ENCODE peak calls at places on chromosomes 16 and 17, in ten cellular contexts. One of them, this sample, is unnamed.

GRCh38 chr17:33277436-33278100 is 15.5 kb downstream of the ASIC2 start:
- DNase-seq in hepatocyte: no peak
- DNase-seq in WERI-Rb-1: no peak
- DNase-seq in naive thymus-derived CD4-positive, alpha-beta T cell: no peak
- DNase-seq in K562: no peak
- DNase-seq in Peyer's patch: no peak
- DNase-seq in stomach: no peak
- DNase-seq in ascending aorta: no peak
- DNase-seq in effector memory CD4-positive, alpha-beta T cell: no peak
- DNase-seq in fibroblast of lung: no peak
- DNase-seq in this sample: no peak

GRCh38 chr17:79338142-79338541 is 263.5 kb downstream of the ENGASE start:
- DNase-seq in naive thymus-derived CD4-positive, alpha-beta T cell: no peak
- DNase-seq in hepatocyte: no peak
- DNase-seq in WERI-Rb-1: no peak
- DNase-seq in Peyer's patch: no peak
- DNase-seq in effector memory CD4-positive, alpha-beta T cell: no peak
- DNase-seq in ascending aorta: no peak
- DNase-seq in fibroblast of lung: no peak
- DNase-seq in stomach: no peak
- DNase-seq in K562: no peak
- DNase-seq in this sample: peak; percentile 74

GRCh38 chr17:83194189-83194565 is 114.8 kb downstream of the METRNL start:
- DNase-seq in stomach: no peak
- DNase-seq in fibroblast of lung: no peak
- DNase-seq in K562: no peak
- DNase-seq in WERI-Rb-1: no peak
- DNase-seq in hepatocyte: no peak
- DNase-seq in ascending aorta: no peak
- DNase-seq in Peyer's patch: peak; percentile 30
- DNase-seq in effector memory CD4-positive, alpha-beta T cell: no peak
- DNase-seq in naive thymus-derived CD4-positive, alpha-beta T cell: no peak
- DNase-seq in this sample: no peak

GRCh38 chr17:28399808-28400207 is 6.2 kb downstream of the SLC46A1 start:
- DNase-seq in hepatocyte: no peak
- DNase-seq in K562: no peak
- DNase-seq in effector memory CD4-positive, alpha-beta T cell: no peak
- DNase-seq in ascending aorta: no peak
- DNase-seq in WERI-Rb-1: no peak
- DNase-seq in fibroblast of lung: no peak
- DNase-seq in naive thymus-derived CD4-positive, alpha-beta T cell: no peak
- DNase-seq in stomach: no peak
- DNase-seq in Peyer's patch: no peak
- DNase-seq in this sample: no peak

GRCh38 chr17:70863436-70864248 is 694.3 kb downstream of the KCNJ2 start:
- DNase-seq in hepatocyte: no peak
- DNase-seq in stomach: no peak
- DNase-seq in ascending aorta: no peak
- DNase-seq in effector memory CD4-positive, alpha-beta T cell: no peak
- DNase-seq in K562: no peak
- DNase-seq in Peyer's patch: no peak
- DNase-seq in fibroblast of lung: peak; percentile 68
- DNase-seq in naive thymus-derived CD4-positive, alpha-beta T cell: no peak
- DNase-seq in WERI-Rb-1: no peak
- DNase-seq in this sample: no peak

GRCh38 chr16:74724820-74725549 is 24.3 kb upstream of the MLKL start:
- DNase-seq in ascending aorta: peak; percentile 69
- DNase-seq in hepatocyte: no peak
- DNase-seq in WERI-Rb-1: no peak
- DNase-seq in effector memory CD4-positive, alpha-beta T cell: no peak
- DNase-seq in stomach: no peak
- DNase-seq in fibroblast of lung: peak; percentile 45
- DNase-seq in Peyer's patch: peak; percentile 44
- DNase-seq in naive thymus-derived CD4-positive, alpha-beta T cell: no peak
- DNase-seq in K562: no peak
- DNase-seq in this sample: peak; percentile 70

GRCh38 chr16:17529982-17530760 is 59.4 kb upstream of the XYLT1 start:
- DNase-seq in naive thymus-derived CD4-positive, alpha-beta T cell: peak; percentile 51
- DNase-seq in effector memory CD4-positive, alpha-beta T cell: no peak
- DNase-seq in Peyer's patch: no peak
- DNase-seq in WERI-Rb-1: no peak
- DNase-seq in K562: no peak
- DNase-seq in stomach: no peak
- DNase-seq in fibroblast of lung: no peak
- DNase-seq in ascending aorta: no peak
- DNase-seq in hepatocyte: no peak
- DNase-seq in this sample: no peak

GRCh38 chr17:45339646-45340605 is 23.1 kb upstream of the MAP3K14 start:
- DNase-seq in K562: peak; percentile 55
- DNase-seq in fibroblast of lung: no peak
- DNase-seq in stomach: no peak
- DNase-seq in hepatocyte: no peak
- DNase-seq in effector memory CD4-positive, alpha-beta T cell: no peak
- DNase-seq in ascending aorta: peak; percentile 35
- DNase-seq in Peyer's patch: no peak
- DNase-seq in WERI-Rb-1: no peak
- DNase-seq in naive thymus-derived CD4-positive, alpha-beta T cell: no peak
- DNase-seq in this sample: no peak

GRCh38 chr17:2435181-2435741 is 34.4 kb upstream of the MNT start:
- DNase-seq in hepatocyte: peak; percentile 23
- DNase-seq in effector memory CD4-positive, alpha-beta T cell: no peak
- DNase-seq in ascending aorta: no peak
- DNase-seq in naive thymus-derived CD4-positive, alpha-beta T cell: no peak
- DNase-seq in fibroblast of lung: no peak
- DNase-seq in stomach: no peak
- DNase-seq in Peyer's patch: no peak
- DNase-seq in K562: peak; percentile 9
- DNase-seq in WERI-Rb-1: no peak
- DNase-seq in this sample: peak; percentile 74

GRCh38 chr17:12985431-12986285 is 32.2 kb downstream of the ELAC2 start:
- DNase-seq in fibroblast of lung: peak; percentile 51
- DNase-seq in WERI-Rb-1: no peak
- DNase-seq in Peyer's patch: no peak
- DNase-seq in naive thymus-derived CD4-positive, alpha-beta T cell: no peak
- DNase-seq in hepatocyte: no peak
- DNase-seq in K562: no peak
- DNase-seq in stomach: no peak
- DNase-seq in ascending aorta: no peak
- DNase-seq in effector memory CD4-positive, alpha-beta T cell: no peak
- DNase-seq in this sample: no peak

GRCh38 chr17:48995332-48995870 is 1.8 kb upstream of the IGF2BP1 start:
- DNase-seq in hepatocyte: peak; percentile 35
- DNase-seq in WERI-Rb-1: peak; percentile 84
- DNase-seq in fibroblast of lung: peak; percentile 27
- DNase-seq in stomach: no peak
- DNase-seq in K562: peak; percentile 86
- DNase-seq in ascending aorta: peak; percentile 43
- DNase-seq in naive thymus-derived CD4-positive, alpha-beta T cell: no peak
- DNase-seq in effector memory CD4-positive, alpha-beta T cell: no peak
- DNase-seq in Peyer's patch: no peak
- DNase-seq in this sample: peak; percentile 74

GRCh38 chr16:24738895-24739294 is 9.4 kb downstream of the TNRC6A start:
- DNase-seq in effector memory CD4-positive, alpha-beta T cell: no peak
- DNase-seq in fibroblast of lung: no peak
- DNase-seq in WERI-Rb-1: no peak
- DNase-seq in ascending aorta: no peak
- DNase-seq in naive thymus-derived CD4-positive, alpha-beta T cell: no peak
- DNase-seq in Peyer's patch: no peak
- DNase-seq in stomach: no peak
- DNase-seq in hepatocyte: no peak
- DNase-seq in K562: no peak
- DNase-seq in this sample: no peak

GRCh38 chr16:11094838-11095565 is 150.6 kb downstream of the CLEC16A start:
- DNase-seq in Peyer's patch: peak; percentile 23
- DNase-seq in hepatocyte: no peak
- DNase-seq in ascending aorta: no peak
- DNase-seq in stomach: no peak
- DNase-seq in naive thymus-derived CD4-positive, alpha-beta T cell: no peak
- DNase-seq in effector memory CD4-positive, alpha-beta T cell: no peak
- DNase-seq in K562: no peak
- DNase-seq in fibroblast of lung: no peak
- DNase-seq in WERI-Rb-1: no peak
- DNase-seq in this sample: no peak

GRCh38 chr16:29237971-29238370 is 168.5 kb downstream of the NPIPB11 start:
- DNase-seq in WERI-Rb-1: no peak
- DNase-seq in naive thymus-derived CD4-positive, alpha-beta T cell: no peak
- DNase-seq in Peyer's patch: no peak
- DNase-seq in K562: no peak
- DNase-seq in hepatocyte: no peak
- DNase-seq in stomach: no peak
- DNase-seq in fibroblast of lung: no peak
- DNase-seq in ascending aorta: peak; percentile 16
- DNase-seq in effector memory CD4-positive, alpha-beta T cell: no peak
- DNase-seq in this sample: no peak

DNA sequence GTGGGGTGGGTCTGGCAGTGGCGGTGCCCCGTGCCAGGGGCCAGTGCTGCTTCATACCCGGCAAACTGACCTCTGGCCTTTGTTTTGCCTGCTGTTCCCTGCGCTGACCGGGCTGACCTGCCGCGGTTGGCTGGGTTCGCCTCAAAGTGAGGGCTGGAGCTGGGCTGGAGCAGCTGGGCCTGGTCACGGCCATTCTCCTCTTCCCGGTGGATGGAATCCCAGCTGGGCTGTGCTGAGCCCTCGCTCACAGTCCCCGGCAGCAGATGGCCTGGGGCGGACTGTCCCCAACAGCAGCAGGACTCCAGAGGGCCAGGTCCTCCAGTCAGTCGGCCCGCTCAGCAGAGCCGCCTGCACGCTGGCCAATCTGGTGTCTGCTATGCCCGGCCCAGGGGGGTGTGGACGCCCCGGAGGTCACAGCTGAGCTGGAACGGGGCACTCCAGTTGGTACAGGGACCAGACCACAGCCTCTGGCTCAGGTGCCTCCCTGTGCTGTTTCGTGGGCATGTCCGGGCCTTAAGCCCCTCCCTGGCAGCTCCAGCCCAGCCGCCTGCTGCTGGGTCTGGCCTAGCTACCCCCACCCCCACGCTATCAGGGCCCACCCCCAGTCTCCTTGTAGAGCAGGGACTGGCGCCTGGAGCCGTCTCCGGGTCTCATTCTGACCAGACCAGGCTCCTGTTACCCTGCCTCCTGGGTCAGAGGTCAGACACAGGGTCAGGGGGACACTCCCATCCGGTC is 1.3 kb upstream of the WFIKKN1 start:
- DNase-seq in hepatocyte: no peak
- DNase-seq in K562: peak; percentile 91
- DNase-seq in Peyer's patch: no peak
- DNase-seq in fibroblast of lung: no peak
- DNase-seq in naive thymus-derived CD4-positive, alpha-beta T cell: no peak
- DNase-seq in effector memory CD4-positive, alpha-beta T cell: no peak
- DNase-seq in ascending aorta: no peak
- DNase-seq in WERI-Rb-1: peak; percentile 94
- DNase-seq in stomach: no peak
- DNase-seq in this sample: peak; percentile 92
- H3K36me3 ChIP-seq in hepatocyte: no peaks in the 10 kb centered on the region
- H3K36me3 ChIP-seq in K562: peaks cover 40% of the 10 kb centered on the region
- H3K36me3 ChIP-seq in Peyer's patch: no peaks in the 10 kb centered on the region
- H3K36me3 ChIP-seq in fibroblast of lung: peaks cover 17% of the 10 kb centered on the region
- H3K36me3 ChIP-seq in naive thymus-derived CD4-positive, alpha-beta T cell: peaks cover 46% of the 10 kb centered on the region
- H3K36me3 ChIP-seq in effector memory CD4-positive, alpha-beta T cell: peaks cover 11% of the 10 kb centered on the region
- H3K36me3 ChIP-seq in ascending aorta: peaks cover 55% of the 10 kb centered on the region
- H3K36me3 ChIP-seq in WERI-Rb-1: peaks cover 55% of the 10 kb centered on the region
- H3K36me3 ChIP-seq in stomach: peaks cover 62% of the 10 kb centered on the region
- H3K36me3 ChIP-seq in this sample: no peaks in the 10 kb centered on the region

GRCh38 chr16:72787130-72787518 is 260.8 kb downstream of the ZFHX3 start:
- DNase-seq in naive thymus-derived CD4-positive, alpha-beta T cell: no peak
- DNase-seq in effector memory CD4-positive, alpha-beta T cell: no peak
- DNase-seq in WERI-Rb-1: no peak
- DNase-seq in ascending aorta: no peak
- DNase-seq in stomach: no peak
- DNase-seq in Peyer's patch: no peak
- DNase-seq in K562: no peak
- DNase-seq in fibroblast of lung: no peak
- DNase-seq in hepatocyte: no peak
- DNase-seq in this sample: no peak
- H3K4me3 ChIP-seq in naive thymus-derived CD4-positive, alpha-beta T cell: peak overlapping the region; percentile 6
- H3K4me3 ChIP-seq in effector memory CD4-positive, alpha-beta T cell: peak overlapping the region; percentile 46
- H3K4me3 ChIP-seq in WERI-Rb-1: no peak overlapping the region
- H3K4me3 ChIP-seq in ascending aorta: peak overlapping the region; percentile 71
- H3K4me3 ChIP-seq in stomach: peak overlapping the region; percentile 39
- H3K4me3 ChIP-seq in Peyer's patch: peak overlapping the region; percentile 62
- H3K4me3 ChIP-seq in K562: no peak overlapping the region
- H3K4me3 ChIP-seq in fibroblast of lung: peak overlapping the region; percentile 32
- H3K4me3 ChIP-seq in hepatocyte: peak overlapping the region; percentile 28
- H3K4me3 ChIP-seq in this sample: peak overlapping the region; percentile 62

DNA sequence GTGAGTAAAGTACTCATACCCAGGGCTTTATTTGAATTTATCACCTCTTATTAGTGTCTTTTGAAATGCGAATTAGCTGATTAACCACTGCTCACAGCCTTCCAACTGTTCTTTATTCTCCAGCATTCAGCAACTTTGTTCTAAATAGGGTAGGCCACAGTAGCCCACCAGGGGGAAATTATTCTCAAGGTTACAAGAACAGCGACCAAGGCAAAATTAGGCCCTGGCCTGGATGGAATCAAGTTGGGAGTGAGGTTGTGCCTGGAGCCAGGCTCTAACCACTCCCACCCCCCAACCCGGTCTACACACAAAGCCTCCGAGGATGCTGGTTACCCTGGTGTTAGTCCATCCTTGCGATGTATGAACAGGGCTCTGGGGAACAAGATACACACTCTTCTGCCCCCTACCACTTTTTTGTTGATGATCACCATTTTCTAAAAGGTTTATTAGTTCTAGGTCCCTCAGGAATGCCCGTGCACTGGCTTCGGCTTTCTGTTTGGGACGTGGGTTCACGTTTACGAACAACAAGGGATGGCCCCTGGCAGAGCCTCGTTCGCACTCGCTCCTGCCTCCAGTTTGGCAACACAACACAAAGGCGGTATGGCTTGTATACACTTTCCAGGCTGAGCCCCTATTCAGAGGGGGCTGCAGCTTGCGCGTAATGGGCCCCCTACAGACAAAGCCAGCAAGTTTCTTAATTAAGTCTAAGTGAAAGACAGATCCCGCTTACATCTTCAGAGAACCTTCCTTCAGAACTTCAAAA is 245.3 kb downstream of the STX8 start:
- DNase-seq in hepatocyte: no peak
- DNase-seq in K562: no peak
- DNase-seq in Peyer's patch: no peak
- DNase-seq in effector memory CD4-positive, alpha-beta T cell: no peak
- DNase-seq in fibroblast of lung: no peak
- DNase-seq in ascending aorta: no peak
- DNase-seq in naive thymus-derived CD4-positive, alpha-beta T cell: no peak
- DNase-seq in WERI-Rb-1: no peak
- DNase-seq in stomach: no peak
- DNase-seq in this sample: peak; percentile 64
- H3K36me3 ChIP-seq in hepatocyte: no peaks in the 10 kb centered on the region
- H3K36me3 ChIP-seq in K562: no peaks in the 10 kb centered on the region
- H3K36me3 ChIP-seq in Peyer's patch: no peaks in the 10 kb centered on the region
- H3K36me3 ChIP-seq in effector memory CD4-positive, alpha-beta T cell: no peaks in the 10 kb centered on the region
- H3K36me3 ChIP-seq in fibroblast of lung: no peaks in the 10 kb centered on the region
- H3K36me3 ChIP-seq in ascending aorta: no peaks in the 10 kb centered on the region
- H3K36me3 ChIP-seq in naive thymus-derived CD4-positive, alpha-beta T cell: no peaks in the 10 kb centered on the region
- H3K36me3 ChIP-seq in WERI-Rb-1: no peaks in the 10 kb centered on the region
- H3K36me3 ChIP-seq in stomach: no peaks in the 10 kb centered on the region
- H3K36me3 ChIP-seq in this sample: no peaks in the 10 kb centered on the region

DNA sequence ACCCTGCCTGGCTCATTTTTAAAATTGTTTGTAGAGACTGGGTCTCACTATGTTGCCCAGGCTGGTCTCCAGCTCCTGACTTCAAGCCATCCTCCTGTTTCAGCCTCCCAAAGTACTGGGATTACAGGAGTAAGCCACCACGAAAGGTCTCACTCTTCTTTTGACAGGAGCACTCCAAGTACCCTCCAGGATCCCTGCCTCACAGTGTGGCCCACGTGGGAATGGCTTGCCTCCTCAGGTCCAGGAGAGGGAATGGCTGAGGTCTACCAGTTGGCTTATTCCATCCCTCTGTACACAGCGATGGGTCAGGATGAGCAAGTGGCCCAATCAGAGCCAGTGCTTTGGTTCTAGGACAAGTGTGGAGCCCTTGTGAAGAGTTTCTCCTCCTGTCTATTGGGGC is 73.7 kb upstream of the ZNF423 start:
- DNase-seq in fibroblast of lung: no peak
- DNase-seq in hepatocyte: no peak
- DNase-seq in naive thymus-derived CD4-positive, alpha-beta T cell: no peak
- DNase-seq in Peyer's patch: no peak
- DNase-seq in effector memory CD4-positive, alpha-beta T cell: no peak
- DNase-seq in WERI-Rb-1: no peak
- DNase-seq in K562: no peak
- DNase-seq in stomach: no peak
- DNase-seq in ascending aorta: no peak
- DNase-seq in this sample: peak; percentile 12
- H3K4me3 ChIP-seq in fibroblast of lung: no peak overlapping the region
- H3K4me3 ChIP-seq in hepatocyte: no peak overlapping the region
- H3K4me3 ChIP-seq in naive thymus-derived CD4-positive, alpha-beta T cell: no peak overlapping the region
- H3K4me3 ChIP-seq in Peyer's patch: no peak overlapping the region
- H3K4me3 ChIP-seq in effector memory CD4-positive, alpha-beta T cell: no peak overlapping the region
- H3K4me3 ChIP-seq in WERI-Rb-1: no peak overlapping the region
- H3K4me3 ChIP-seq in K562: no peak overlapping the region
- H3K4me3 ChIP-seq in stomach: no peak overlapping the region
- H3K4me3 ChIP-seq in ascending aorta: no peak overlapping the region
- H3K4me3 ChIP-seq in this sample: no peak overlapping the region